ENCODE peak calls at places on chromosomes 3 and 15, in ten cellular contexts. One of them, this sample, is unnamed.

GRCh38 chr3:146834917-146835316 is 229.8 kb upstream of the PLSCR5 start:
- DNase-seq in foreskin fibroblast: no peak
- DNase-seq in fibroblast of villous mesenchyme: no peak
- DNase-seq in WTC11: no peak
- DNase-seq in B cell: no peak
- DNase-seq in esophagus squamous epithelium: no peak
- DNase-seq in right atrium auricular region: no peak
- DNase-seq in AG09319: no peak
- DNase-seq in ovary: no peak
- DNase-seq in breast epithelium: no peak
- DNase-seq in this sample: no peak

GRCh38 chr3:126956866-126957650 is 25.9 kb upstream of the PLXNA1 start:
- DNase-seq in B cell: no peak
- DNase-seq in ovary: peak; percentile 22
- DNase-seq in AG09319: no peak
- DNase-seq in breast epithelium: peak; percentile 48
- DNase-seq in right atrium auricular region: no peak
- DNase-seq in foreskin fibroblast: no peak
- DNase-seq in esophagus squamous epithelium: no peak
- DNase-seq in fibroblast of villous mesenchyme: no peak
- DNase-seq in WTC11: peak; percentile 16
- DNase-seq in this sample: no peak

GRCh38 chr15:71151061-71151460 is 35.8 kb downstream of the THSD4 start:
- DNase-seq in WTC11: no peak
- DNase-seq in AG09319: peak; percentile 45
- DNase-seq in foreskin fibroblast: no peak
- DNase-seq in right atrium auricular region: no peak
- DNase-seq in breast epithelium: no peak
- DNase-seq in fibroblast of villous mesenchyme: no peak
- DNase-seq in B cell: no peak
- DNase-seq in ovary: no peak
- DNase-seq in esophagus squamous epithelium: no peak
- DNase-seq in this sample: no peak

GRCh38 chr3:3665546-3665945 is 133.7 kb upstream of the LRRN1 start:
- DNase-seq in right atrium auricular region: no peak
- DNase-seq in WTC11: no peak
- DNase-seq in AG09319: no peak
- DNase-seq in breast epithelium: no peak
- DNase-seq in foreskin fibroblast: no peak
- DNase-seq in fibroblast of villous mesenchyme: no peak
- DNase-seq in ovary: no peak
- DNase-seq in esophagus squamous epithelium: no peak
- DNase-seq in B cell: no peak
- DNase-seq in this sample: no peak

GRCh38 chr3:117105650-117106049 is 396.1 kb downstream of the TUSC7 start:
- DNase-seq in WTC11: no peak
- DNase-seq in breast epithelium: no peak
- DNase-seq in B cell: no peak
- DNase-seq in ovary: no peak
- DNase-seq in esophagus squamous epithelium: no peak
- DNase-seq in right atrium auricular region: no peak
- DNase-seq in AG09319: no peak
- DNase-seq in fibroblast of villous mesenchyme: peak; percentile 20
- DNase-seq in foreskin fibroblast: peak; percentile 73
- DNase-seq in this sample: no peak

GRCh38 chr3:41234823-41235722 is 35.8 kb downstream of the CTNNB1 start:
- DNase-seq in B cell: no peak
- DNase-seq in ovary: no peak
- DNase-seq in WTC11: no peak
- DNase-seq in AG09319: no peak
- DNase-seq in fibroblast of villous mesenchyme: no peak
- DNase-seq in breast epithelium: no peak
- DNase-seq in foreskin fibroblast: peak; percentile 32
- DNase-seq in esophagus squamous epithelium: no peak
- DNase-seq in right atrium auricular region: no peak
- DNase-seq in this sample: no peak

GRCh38 chr15:62067448-62068044 is 769 bp downstream of the C2CD4A start:
- DNase-seq in fibroblast of villous mesenchyme: peak; percentile 21
- DNase-seq in WTC11: peak; percentile 51
- DNase-seq in foreskin fibroblast: no peak
- DNase-seq in ovary: peak; percentile 32
- DNase-seq in AG09319: no peak
- DNase-seq in right atrium auricular region: no peak
- DNase-seq in B cell: no peak
- DNase-seq in breast epithelium: no peak
- DNase-seq in esophagus squamous epithelium: no peak
- DNase-seq in this sample: no peak

GRCh38 chr3:13081603-13082360 is 8.6 kb upstream of the IQSEC1 start:
- DNase-seq in B cell: no peak
- DNase-seq in ovary: no peak
- DNase-seq in fibroblast of villous mesenchyme: no peak
- DNase-seq in right atrium auricular region: no peak
- DNase-seq in AG09319: no peak
- DNase-seq in WTC11: no peak
- DNase-seq in foreskin fibroblast: no peak
- DNase-seq in breast epithelium: no peak
- DNase-seq in esophagus squamous epithelium: no peak
- DNase-seq in this sample: no peak

GRCh38 chr3:48960841-48961413 is 29.1 kb upstream of the P4HTM start:
- DNase-seq in ovary: no peak
- DNase-seq in right atrium auricular region: no peak
- DNase-seq in esophagus squamous epithelium: no peak
- DNase-seq in AG09319: no peak
- DNase-seq in breast epithelium: no peak
- DNase-seq in WTC11: no peak
- DNase-seq in foreskin fibroblast: no peak
- DNase-seq in fibroblast of villous mesenchyme: peak; percentile 52
- DNase-seq in B cell: no peak
- DNase-seq in this sample: peak; percentile 86

GRCh38 chr3:10189557-10190374 is 25.0 kb downstream of the IRAK2 start:
- DNase-seq in right atrium auricular region: peak; percentile 91
- DNase-seq in AG09319: no peak
- DNase-seq in ovary: peak; percentile 52
- DNase-seq in breast epithelium: peak; percentile 83
- DNase-seq in foreskin fibroblast: peak; percentile 78
- DNase-seq in B cell: no peak
- DNase-seq in WTC11: no peak
- DNase-seq in esophagus squamous epithelium: peak; percentile 38
- DNase-seq in fibroblast of villous mesenchyme: peak; percentile 82
- DNase-seq in this sample: peak; percentile 87

GRCh38 chr3:58088501-58088900 is 80.3 kb downstream of the FLNB start:
- DNase-seq in breast epithelium: no peak
- DNase-seq in WTC11: no peak
- DNase-seq in fibroblast of villous mesenchyme: no peak
- DNase-seq in foreskin fibroblast: no peak
- DNase-seq in B cell: no peak
- DNase-seq in right atrium auricular region: no peak
- DNase-seq in AG09319: no peak
- DNase-seq in esophagus squamous epithelium: no peak
- DNase-seq in ovary: no peak
- DNase-seq in this sample: no peak

GRCh38 chr3:58084166-58084565 is 75.9 kb downstream of the FLNB start:
- DNase-seq in AG09319: no peak
- DNase-seq in esophagus squamous epithelium: no peak
- DNase-seq in B cell: no peak
- DNase-seq in right atrium auricular region: no peak
- DNase-seq in WTC11: no peak
- DNase-seq in ovary: no peak
- DNase-seq in foreskin fibroblast: no peak
- DNase-seq in fibroblast of villous mesenchyme: no peak
- DNase-seq in breast epithelium: no peak
- DNase-seq in this sample: no peak

GRCh38 chr3:58084788-58085543 is 76.7 kb downstream of the FLNB start:
- DNase-seq in AG09319: no peak
- DNase-seq in ovary: no peak
- DNase-seq in foreskin fibroblast: no peak
- DNase-seq in right atrium auricular region: no peak
- DNase-seq in WTC11: no peak
- DNase-seq in breast epithelium: no peak
- DNase-seq in B cell: no peak
- DNase-seq in fibroblast of villous mesenchyme: no peak
- DNase-seq in esophagus squamous epithelium: no peak
- DNase-seq in this sample: no peak

GRCh38 chr3:58082047-58082446 is 73.8 kb downstream of the FLNB start:
- DNase-seq in right atrium auricular region: no peak
- DNase-seq in WTC11: no peak
- DNase-seq in B cell: no peak
- DNase-seq in fibroblast of villous mesenchyme: peak; percentile 82
- DNase-seq in ovary: no peak
- DNase-seq in foreskin fibroblast: peak; percentile 37
- DNase-seq in AG09319: no peak
- DNase-seq in breast epithelium: no peak
- DNase-seq in esophagus squamous epithelium: no peak
- DNase-seq in this sample: peak; percentile 42

GRCh38 chr3:58085616-58086015 is 77.4 kb downstream of the FLNB start:
- DNase-seq in esophagus squamous epithelium: no peak
- DNase-seq in ovary: no peak
- DNase-seq in breast epithelium: no peak
- DNase-seq in WTC11: no peak
- DNase-seq in fibroblast of villous mesenchyme: no peak
- DNase-seq in B cell: no peak
- DNase-seq in AG09319: no peak
- DNase-seq in right atrium auricular region: no peak
- DNase-seq in foreskin fibroblast: no peak
- DNase-seq in this sample: no peak
- TF ChIP-seq CTCF in esophagus squamous epithelium: no peak
- TF ChIP-seq CTCF in ovary: no peak
- TF ChIP-seq CTCF in breast epithelium: no peak
- TF ChIP-seq CTCF in WTC11: no peak
- TF ChIP-seq CTCF in fibroblast of villous mesenchyme: no peak
- TF ChIP-seq CTCF in B cell: no peak
- TF ChIP-seq CTCF in AG09319: no peak
- TF ChIP-seq CTCF in right atrium auricular region: no peak
- TF ChIP-seq CTCF in foreskin fibroblast: no peak
- TF ChIP-seq CTCF in this sample: no peak

GRCh38 chr3:112333002-112333385 is at the start of gene CD200:
- DNase-seq in breast epithelium: peak; percentile 54
- DNase-seq in esophagus squamous epithelium: no peak
- DNase-seq in foreskin fibroblast: peak; percentile 9
- DNase-seq in WTC11: peak; percentile 85
- DNase-seq in AG09319: no peak
- DNase-seq in B cell: no peak
- DNase-seq in ovary: peak; percentile 81
- DNase-seq in fibroblast of villous mesenchyme: peak; percentile 41
- DNase-seq in right atrium auricular region: peak; percentile 70
- DNase-seq in this sample: no peak
- TF ChIP-seq CTCF in breast epithelium: no peak
- TF ChIP-seq CTCF in esophagus squamous epithelium: peak; percentile 6
- TF ChIP-seq CTCF in foreskin fibroblast: no peak
- TF ChIP-seq CTCF in WTC11: no peak
- TF ChIP-seq CTCF in AG09319: no peak
- TF ChIP-seq CTCF in B cell: no peak
- TF ChIP-seq CTCF in ovary: no peak
- TF ChIP-seq CTCF in fibroblast of villous mesenchyme: peak; percentile 2
- TF ChIP-seq CTCF in right atrium auricular region: no peak
- TF ChIP-seq CTCF in this sample: no peak

GRCh38 chr15:51939216-51939615 is 32.4 kb downstream of the LEO1 start:
- DNase-seq in WTC11: no peak
- DNase-seq in breast epithelium: no peak
- DNase-seq in B cell: no peak
- DNase-seq in ovary: no peak
- DNase-seq in fibroblast of villous mesenchyme: no peak
- DNase-seq in AG09319: no peak
- DNase-seq in right atrium auricular region: no peak
- DNase-seq in foreskin fibroblast: no peak
- DNase-seq in esophagus squamous epithelium: no peak
- DNase-seq in this sample: no peak

GRCh38 chr15:51931638-51932037 is 39.9 kb downstream of the LEO1 start:
- DNase-seq in foreskin fibroblast: peak; percentile 65
- DNase-seq in right atrium auricular region: peak; percentile 16
- DNase-seq in breast epithelium: no peak
- DNase-seq in WTC11: no peak
- DNase-seq in esophagus squamous epithelium: no peak
- DNase-seq in B cell: no peak
- DNase-seq in ovary: no peak
- DNase-seq in AG09319: no peak
- DNase-seq in fibroblast of villous mesenchyme: peak; percentile 49
- DNase-seq in this sample: no peak

GRCh38 chr15:51935466-51936118 is 36.0 kb downstream of the LEO1 start:
- DNase-seq in foreskin fibroblast: no peak
- DNase-seq in esophagus squamous epithelium: no peak
- DNase-seq in right atrium auricular region: no peak
- DNase-seq in fibroblast of villous mesenchyme: no peak
- DNase-seq in AG09319: no peak
- DNase-seq in breast epithelium: no peak
- DNase-seq in WTC11: no peak
- DNase-seq in ovary: no peak
- DNase-seq in B cell: peak; percentile 47
- DNase-seq in this sample: no peak

GRCh38 chr15:51938286-51938685 is 33.3 kb downstream of the LEO1 start:
- DNase-seq in esophagus squamous epithelium: no peak
- DNase-seq in fibroblast of villous mesenchyme: no peak
- DNase-seq in right atrium auricular region: no peak
- DNase-seq in foreskin fibroblast: no peak
- DNase-seq in B cell: no peak
- DNase-seq in breast epithelium: no peak
- DNase-seq in AG09319: no peak
- DNase-seq in ovary: no peak
- DNase-seq in WTC11: no peak
- DNase-seq in this sample: no peak

GRCh38 chr15:51936119-51936478 is 35.5 kb downstream of the LEO1 start:
- DNase-seq in foreskin fibroblast: no peak
- DNase-seq in breast epithelium: no peak
- DNase-seq in B cell: no peak
- DNase-seq in ovary: no peak
- DNase-seq in WTC11: peak; percentile 19
- DNase-seq in fibroblast of villous mesenchyme: no peak
- DNase-seq in right atrium auricular region: peak; percentile 34
- DNase-seq in esophagus squamous epithelium: no peak
- DNase-seq in AG09319: no peak
- DNase-seq in this sample: no peak
- TF ChIP-seq CTCF in foreskin fibroblast: no peak
- TF ChIP-seq CTCF in breast epithelium: no peak
- TF ChIP-seq CTCF in B cell: no peak
- TF ChIP-seq CTCF in ovary: no peak
- TF ChIP-seq CTCF in WTC11: no peak
- TF ChIP-seq CTCF in fibroblast of villous mesenchyme: no peak
- TF ChIP-seq CTCF in right atrium auricular region: no peak
- TF ChIP-seq CTCF in esophagus squamous epithelium: no peak
- TF ChIP-seq CTCF in AG09319: no peak
- TF ChIP-seq CTCF in this sample: no peak

GRCh38 chr15:78396976-78397375 is 41.0 kb upstream of the IREB2 start:
- DNase-seq in WTC11: peak; percentile 45
- DNase-seq in esophagus squamous epithelium: no peak
- DNase-seq in breast epithelium: peak; percentile 73
- DNase-seq in right atrium auricular region: no peak
- DNase-seq in AG09319: peak; percentile 75
- DNase-seq in fibroblast of villous mesenchyme: peak; percentile 28
- DNase-seq in foreskin fibroblast: peak; percentile 45
- DNase-seq in B cell: no peak
- DNase-seq in ovary: peak; percentile 39
- DNase-seq in this sample: peak; percentile 19
- TF ChIP-seq CTCF in WTC11: no peak
- TF ChIP-seq CTCF in esophagus squamous epithelium: peak; percentile 36
- TF ChIP-seq CTCF in breast epithelium: no peak
- TF ChIP-seq CTCF in right atrium auricular region: no peak
- TF ChIP-seq CTCF in AG09319: peak; percentile 66
- TF ChIP-seq CTCF in fibroblast of villous mesenchyme: peak; percentile 33
- TF ChIP-seq CTCF in foreskin fibroblast: peak; percentile 36
- TF ChIP-seq CTCF in B cell: no peak
- TF ChIP-seq CTCF in ovary: no peak
- TF ChIP-seq CTCF in this sample: peak; percentile 23